ENCODE peak calls at places on chromosomes 11 and 22, in ten cellular contexts. Z, H, A, U, R, C, W, M, G and B are unnamed samples.

GRCh38 chr11:117572671-117573070 is 224.3 kb downstream of the DSCAML1 start:
- DNase-seq in R (no peak), M (no peak), W (no peak), Z (no peak), A (no peak), H (no peak), C (no peak), U (no peak), G (no peak), B (no peak)

GRCh38 chr22:19705181-19705934 is 8.9 kb upstream of the SEPTIN5 start:
- DNase-seq in R (no peak), Z (no peak), H (no peak), A (no peak), C (peak; percentile 47), W (no peak), G (no peak), U (no peak), M (peak; percentile 8), B (no peak)

GRCh38 chr11:70517996-70518907 is 119.9 kb downstream of the CTTN start:
- DNase-seq in Z (no peak), A (no peak), C (no peak), H (peak; percentile 64), G (no peak), U (no peak), R (no peak), M (no peak), W (no peak), B (peak; percentile 0)

GRCh38 chr11:36540998-36541397 is 26.8 kb upstream of the RAG1 start:
- DNase-seq in Z (peak; percentile 51), U (peak; percentile 36), C (no peak), M (peak; percentile 82), G (peak; percentile 38), A (peak; percentile 67), H (peak; percentile 45), R (peak; percentile 57), W (peak; percentile 32), B (no peak)

GRCh38 chr22:38936562-38936961 is 20.8 kb upstream of the APOBEC3A start:
- DNase-seq in A (no peak), W (no peak), R (no peak), C (no peak), M (no peak), Z (no peak), U (no peak), G (no peak), H (no peak), B (no peak)

GRCh38 chr11:56716379-56716854 is 17.5 kb downstream of the OR9G1 start:
- DNase-seq in C (no peak), U (no peak), H (no peak), G (no peak), R (no peak), M (no peak), A (no peak), W (no peak), Z (no peak), B (no peak)

GRCh38 chr11:134915212-134915611 is 503.2 kb upstream of the B3GAT1 start:
- DNase-seq in H (no peak), C (no peak), W (no peak), G (no peak), R (no peak), M (no peak), A (no peak), U (peak; percentile 79), Z (no peak), B (no peak)

GRCh38 chr11:109733245-109733644 is 311.3 kb downstream of the C11orf87 start:
- DNase-seq in H (peak; percentile 52), C (no peak), M (no peak), G (no peak), R (no peak), W (no peak), U (no peak), A (no peak), Z (no peak), B (no peak)

GRCh38 chr22:23098718-23099524 is 28.6 kb downstream of the GNAZ start:
- DNase-seq in M (peak; percentile 84), H (no peak), G (no peak), Z (peak; percentile 48), W (no peak), U (peak; percentile 67), C (no peak), R (peak; percentile 31), A (peak; percentile 25), B (peak; percentile 95)

GRCh38 chr11:36056160-36056751 is 112.4 kb downstream of the LDLRAD3 start:
- DNase-seq in W (no peak), R (no peak), U (no peak), M (peak; percentile 49), C (no peak), Z (peak; percentile 50), H (peak; percentile 40), G (no peak), A (peak; percentile 58), B (peak; percentile 25)

GRCh38 chr11:110131386-110132123 is 38.4 kb downstream of the ZC3H12C start:
- DNase-seq in M (no peak), Z (no peak), R (no peak), H (no peak), A (no peak), U (no peak), C (no peak), G (no peak), W (no peak), B (no peak)

GRCh38 chr22:37796079-37796478 is 11.7 kb upstream of the GCAT start:
- DNase-seq in C (no peak), A (no peak), W (no peak), Z (no peak), G (no peak), U (no peak), R (no peak), M (no peak), H (no peak), B (no peak)

GRCh38 chr22:24592144-24592845 is 578 bp downstream of the LRRC75B start:
- DNase-seq in R (no peak), Z (no peak), H (no peak), U (no peak), G (no peak), M (peak; percentile 75), W (no peak), C (no peak), A (peak; percentile 8), B (peak; percentile 68)

GRCh38 chr11:30919389-30920172 is 333.4 kb upstream of the MPPED2 start:
- DNase-seq in A (no peak), R (no peak), M (no peak), H (peak; percentile 39), G (no peak), Z (peak; percentile 22), W (no peak), U (no peak), C (no peak), B (no peak)

GRCh38 chr11:30788849-30789248 is 202.7 kb upstream of the MPPED2 start:
- DNase-seq in U (no peak), H (no peak), A (no peak), W (no peak), G (no peak), Z (no peak), M (no peak), C (no peak), R (no peak), B (no peak)

GRCh38 chr11:86101941-86102407 is 33.1 kb upstream of the PICALM start:
- DNase-seq in M (no peak), H (peak; percentile 40), U (no peak), C (no peak), R (no peak), W (no peak), Z (no peak), G (no peak), A (no peak), B (no peak)

GRCh38 chr22:46974077-46974476 is 211.6 kb downstream of the TBC1D22A start:
- DNase-seq in H (no peak), M (no peak), G (no peak), R (no peak), C (no peak), W (no peak), Z (no peak), U (no peak), A (no peak), B (no peak)

GRCh38 chr11:35923452-35923851 is 20.4 kb upstream of the LDLRAD3 start:
- DNase-seq in G (no peak), C (no peak), U (no peak), A (peak; percentile 71), R (no peak), M (no peak), Z (no peak), W (no peak), H (no peak), B (no peak)

GRCh38 chr22:43407591-43407990 is 4.2 kb upstream of the MPPED1 start:
- DNase-seq in G (no peak), Z (no peak), H (no peak), C (no peak), W (no peak), R (no peak), A (no peak), U (no peak), M (no peak), B (no peak)

GRCh38 chr11:134478176-134478575 is 66.1 kb upstream of the B3GAT1 start:
- DNase-seq in A (no peak), W (no peak), G (no peak), H (no peak), C (no peak), R (no peak), U (no peak), Z (no peak), M (no peak), B (no peak)

GRCh38 chr11:69642913-69643632 is 2.1 kb downstream of the CCND1 start:
- DNase-seq in M (peak; percentile 81), C (peak; percentile 76), R (peak; percentile 47), Z (peak; percentile 73), H (peak; percentile 74), G (no peak), W (peak; percentile 50), U (peak; percentile 91), A (peak; percentile 77), B (peak; percentile 57)

GRCh38 chr11:3359092-3359824 is 19.7 kb downstream of the ZNF195 start:
- DNase-seq in A (no peak), Z (no peak), H (no peak), M (no peak), W (no peak), G (no peak), R (no peak), C (no peak), U (no peak), B (no peak)
- TF ChIP-seq POLR2A in A (no peak), Z (no peak), H (no peak), M (no peak), W (no peak), G (no peak), R (no peak), C (no peak), U (no peak), B (no peak)

GRCh38 chr11:14345668-14346067 is 13.3 kb downstream of the RRAS2 start:
- DNase-seq in C (no peak), R (no peak), Z (no peak), U (no peak), M (no peak), G (no peak), W (no peak), H (peak; percentile 23), A (no peak), B (no peak)
- H3K9me3 ChIP-seq in C (no peaks in the 10 kb centered on the region), R (no peaks in the 10 kb centered on the region), Z (no peaks in the 10 kb centered on the region), U (no peaks in the 10 kb centered on the region), M (no peaks in the 10 kb centered on the region), G (peaks cover 8% of the 10 kb centered on the region), W (peaks cover 10% of the 10 kb centered on the region), H (no peaks in the 10 kb centered on the region), A (no peaks in the 10 kb centered on the region), B (no peaks in the 10 kb centered on the region)

GRCh38 chr11:112086422-112087191 is at the start of the genes SDHD and TIMM8B:
- DNase-seq in Z (peak; percentile 97), G (peak; percentile 95), A (peak; percentile 98), C (peak; percentile 95), U (peak; percentile 97), R (peak; percentile 96), W (peak; percentile 96), H (peak; percentile 96), M (peak; percentile 96), B (peak; percentile 96)
- TF ChIP-seq POLR2A in Z (peak; percentile 81), G (peak; percentile 90), A (peak; percentile 52), C (peak; percentile 51), U (no peak), R (peak; percentile 86), W (peak; percentile 92), H (peak; percentile 73), M (no peak), B (peak; percentile 59)

GRCh38 chr11:1177771-1178090 is 20.0 kb downstream of the MUC5AC start:
- DNase-seq in Z (no peak), A (no peak), R (no peak), W (no peak), C (no peak), H (no peak), G (no peak), U (no peak), M (no peak), B (no peak)
- H3K9me3 ChIP-seq in Z (no peaks in the 10 kb centered on the region), A (no peaks in the 10 kb centered on the region), R (no peaks in the 10 kb centered on the region), W (no peaks in the 10 kb centered on the region), C (no peaks in the 10 kb centered on the region), H (no peaks in the 10 kb centered on the region), G (no peaks in the 10 kb centered on the region), U (no peaks in the 10 kb centered on the region), M (no peaks in the 10 kb centered on the region), B (no peaks in the 10 kb centered on the region)